ENCODE peak calls at places on chromosome X, in four cellular contexts. G is GM12878, N is HCT116, X is H1. A is an unnamed sample. For H4K20me1, the result is how much of the 10 kb centered on the place peaks cover.

GRCh38 chrX:19864736-19865135 is 22.7 kb downstream of the SH3KBP1 start:
- DNase-seq in G (no peak), N (no peak), X (no peak), A (no peak)

GRCh38 chrX:120365320-120365719 is 3.4 kb downstream of the ATP1B4 start:
- DNase-seq in G (no peak), N (no peak), X (no peak), A (peak)

GRCh38 chrX:83593634-83594294 is 85.7 kb downstream of the POU3F4 start:
- DNase-seq in G (no peak), N (no peak), X (no peak), A (no peak)

GRCh38 chrX:17597836-17598434 is 139.4 kb upstream of the SCML1 start:
- DNase-seq in G (no peak), N (no peak), X (no peak), A (no peak)

GRCh38 chrX:120549483-120550452 is 11.0 kb downstream of the CUL4B start:
- DNase-seq in G (no peak), N (peak), X (no peak), A (no peak)

GRCh38 chrX:30280428-30280827 is 28.8 kb downstream of the NR0B1 start:
- DNase-seq in G (no peak), N (no peak), X (no peak), A (no peak)

GRCh38 chrX:110346681-110347080 is 12.0 kb upstream of the RTL9 start:
- DNase-seq in G (no peak), N (no peak), X (no peak), A (peak)

GRCh38 chrX:133250184-133251080 is 32.3 kb upstream of the TFDP3 start:
- DNase-seq in G (no peak), N (no peak), X (no peak), A (no peak)

GRCh38 chrX:8139713-8140112 is 31.4 kb downstream of the VCX2 start:
- DNase-seq in G (no peak), N (no peak), X (no peak), A (no peak)

GRCh38 chrX:150372756-150373155 is 9.6 kb downstream of the MAMLD1 start:
- DNase-seq in G (no peak), N (no peak), X (no peak), A (no peak)

GRCh38 chrX:109270580-109271484 is 211.1 kb downstream of the GUCY2F start:
- DNase-seq in G (peak), N (peak), X (no peak), A (no peak)

GRCh38 chrX:104668550-104668949 is 102.6 kb downstream of the IL1RAPL2 start:
- DNase-seq in G (no peak), N (no peak), X (no peak), A (peak)

GRCh38 chrX:53795583-53795982 is 109.1 kb upstream of the HUWE1 start:
- DNase-seq in G (no peak), N (no peak), X (no peak), A (peak)

GRCh38 chrX:81857192-81857591 is 655.3 kb downstream of the SH3BGRL start:
- DNase-seq in G (no peak), N (no peak), X (no peak), A (no peak)

GRCh38 chrX:31590581-31591113 is 518.8 kb upstream of the FTHL17 start:
- DNase-seq in G (no peak), N (no peak), X (no peak), A (no peak)

GRCh38 chrX:124232523-124233201 is 99.8 kb upstream of the TEX13D start:
- DNase-seq in G (no peak), N (no peak), X (no peak), A (peak)

GRCh38 chrX:38804481-38805293 is 3.4 kb downstream of the MID1IP1 start:
- DNase-seq in G (no peak), N (no peak), X (no peak), A (peak)

GRCh38 chrX:133335027-133335426 is 80.3 kb downstream of the GPC4 start:
- DNase-seq in G (no peak), N (no peak), X (no peak), A (peak)

GRCh38 chrX:19725545-19726102 is 161.8 kb downstream of the SH3KBP1 start:
- DNase-seq in G (no peak), N (no peak), X (no peak), A (no peak)

GRCh38 chrX:152480269-152481212 is 29.4 kb upstream of the GABRA3 start:
- DNase-seq in G (no peak), N (no peak), X (no peak), A (peak)

GRCh38 chrX:19343462-19344206 is at the start of gene PDHA1:
- DNase-seq in G (peak), N (peak), X (peak), A (peak)

GRCh38 chrX:40157228-40158035 is 59.7 kb upstream of the BCOR start:
- DNase-seq in G (no peak), N (no peak), X (no peak), A (peak)

GRCh38 chrX:102684772-102685520 is 27.3 kb upstream of the GPRASP2 start:
- DNase-seq in G (peak), N (no peak), X (no peak), A (no peak)

GRCh38 chrX:129522184-129523059 is 868 bp downstream of the SMARCA1 start:
- DNase-seq in G (no peak), N (peak), X (no peak), A (peak)

GRCh38 chrX:68584221-68584620 is 63.2 kb upstream of the STARD8 start:
- DNase-seq in G (no peak), N (no peak), X (no peak), A (no peak)

GRCh38 chrX:2767631-2768455 is 16.0 kb downstream of the XG start:
- DNase-seq in G (no peak), N (peak), X (no peak), A (peak)

GRCh38 chrX:47366051-47366722 is 4.2 kb upstream of the ZNF157 start:
- DNase-seq in G (peak), N (no peak), X (peak), A (peak)

GRCh38 chrX:118536687-118537461 is 41.3 kb downstream of the DOCK11 start:
- DNase-seq in G (peak), N (no peak), X (no peak), A (peak)

GRCh38 chrX:136607236-136607635 is 40.7 kb upstream of the CD40LG start:
- DNase-seq in G (no peak), N (no peak), X (no peak), A (no peak)

GRCh38 chrX:76427560-76428242 is at the start of gene MAGEE1:
- DNase-seq in G (peak), N (peak), X (no peak), A (peak)

GRCh38 chrX:3576886-3577516 is 136.4 kb downstream of the PRKX start:
- DNase-seq in G (no peak), N (no peak), X (no peak), A (no peak)

GRCh38 chrX:13044441-13044840 is at the start of gene FAM9C:
- DNase-seq in G (no peak), N (no peak), X (no peak), A (no peak)

GRCh38 chrX:25597561-25597960 is 540.6 kb upstream of the MAGEB18 start:
- DNase-seq in G (no peak), N (no peak), X (no peak), A (no peak)

GRCh38 chrX:24371391-24371972 is 11.0 kb downstream of the SUPT20HL1 start:
- DNase-seq in G (peak), N (peak), X (no peak), A (peak)

GRCh38 chrX:7606253-7606652 is 236.7 kb upstream of the VCX start:
- DNase-seq in G (no peak), N (no peak), X (no peak), A (no peak)

GRCh38 chrX:15602761-15603160 is 2.0 kb upstream of the ACE2 start:
- DNase-seq in G (no peak), N (no peak), X (no peak), A (no peak)

GRCh38 chrX:15605233-15605632 is 4.5 kb upstream of the ACE2 start:
- DNase-seq in G (no peak), N (no peak), X (no peak), A (no peak)

GRCh38 chrX:15601932-15602331 is 1.2 kb upstream of the ACE2 start:
- DNase-seq in G (no peak), N (no peak), X (no peak), A (no peak)

GRCh38 chrX:15606064-15606590 is 5.4 kb upstream of the ACE2 start:
- DNase-seq in G (no peak), N (no peak), X (no peak), A (no peak)

DNA sequence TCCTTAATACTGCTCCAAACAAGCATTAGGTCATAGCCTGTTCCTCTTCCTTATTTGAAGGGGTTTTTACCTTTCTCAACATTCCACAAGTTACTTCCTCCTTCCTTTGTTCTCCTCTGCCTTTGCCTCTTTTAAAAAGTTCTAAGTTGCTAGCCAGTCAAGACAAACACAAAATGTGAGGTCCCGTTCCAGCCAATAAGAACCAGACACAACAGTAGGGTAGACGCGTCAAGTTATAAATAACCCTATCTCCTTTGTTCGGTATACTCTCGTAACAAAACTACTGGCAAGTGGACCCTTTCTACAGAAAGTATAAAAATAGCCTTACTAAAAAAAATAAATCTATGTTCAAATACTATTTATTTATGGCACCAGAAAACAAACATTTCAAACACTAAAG is 6.3 kb upstream of the ACE2 start:
- DNase-seq in G (no peak), N (no peak), X (no peak), A (no peak)
- H3K4me2 ChIP-seq in G (no peak), N (no peak), X (no peak), A (no peak)

DNA sequence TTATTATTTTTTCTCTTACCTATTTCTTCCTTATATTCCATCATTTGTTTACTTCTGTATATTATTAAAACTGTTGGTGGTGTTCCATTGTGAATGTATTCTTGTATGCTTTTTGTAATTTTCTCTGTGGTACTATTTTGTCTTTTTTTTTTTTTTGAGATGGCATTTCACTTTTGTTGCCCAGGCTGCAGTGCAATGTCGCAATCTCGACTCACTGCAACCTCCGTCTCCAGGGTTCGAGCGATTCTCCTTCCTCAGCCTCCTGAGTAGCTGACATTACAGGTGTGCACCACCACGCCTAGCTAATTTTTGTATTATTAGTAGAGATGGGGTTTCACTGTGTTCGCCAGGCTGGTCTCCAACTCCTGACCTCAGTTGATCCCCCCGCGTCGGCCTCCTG is 8.6 kb downstream of the KDM6A start:
- DNase-seq in G (no peak), N (no peak), X (no peak), A (no peak)
- H4K20me1 ChIP-seq in G (under half), N (under half), X (under half), A (under half)

DNA sequence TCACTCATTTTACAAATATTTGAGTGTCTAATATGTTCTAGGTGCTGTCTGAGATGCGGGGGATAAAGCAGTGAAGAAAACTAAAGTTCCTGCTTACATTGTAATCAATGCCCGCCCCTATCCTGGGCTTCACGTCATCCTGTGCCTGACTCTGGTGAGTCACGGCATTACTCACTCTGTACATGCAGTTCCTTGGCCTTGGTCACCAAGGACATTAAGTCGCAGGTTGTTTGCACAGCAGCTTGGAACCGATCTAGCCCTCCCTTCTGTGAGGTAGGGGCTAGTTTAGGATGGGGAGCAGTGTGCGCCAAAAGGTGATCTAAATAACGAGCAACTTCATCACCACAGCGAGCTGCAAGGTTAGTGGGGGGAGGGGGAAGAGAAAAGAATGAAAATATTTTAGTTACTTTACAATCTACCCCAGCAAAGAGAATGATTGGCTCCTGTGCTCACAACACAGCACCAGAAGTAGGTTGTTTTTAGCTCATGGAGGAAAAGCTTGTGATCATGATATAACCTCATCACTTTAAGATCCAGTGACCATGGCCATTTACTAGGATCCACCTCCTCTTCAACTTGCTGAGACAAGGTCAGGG is 48.0 kb upstream of the HDAC8 start:
- DNase-seq in G (no peak), N (peak), X (no peak), A (peak)
- TF ChIP-seq POLR2AphosphoS5 in G (no peak), N (peak), X (no peak), A (no peak)

GRCh38 chrX:41478397-41478911 is 31.3 kb downstream of the NYX start:
- DNase-seq in G (no peak), N (no peak), X (no peak), A (peak)

GRCh38 chrX:41473936-41474725 is 27.0 kb downstream of the NYX start:
- DNase-seq in G (no peak), N (no peak), X (no peak), A (no peak)

GRCh38 chrX:41475166-41475565 is 28.0 kb downstream of the NYX start:
- DNase-seq in G (no peak), N (no peak), X (no peak), A (peak)

GRCh38 chrX:41474726-41475100 is 27.6 kb downstream of the NYX start:
- DNase-seq in G (no peak), N (no peak), X (no peak), A (peak)

DNA sequence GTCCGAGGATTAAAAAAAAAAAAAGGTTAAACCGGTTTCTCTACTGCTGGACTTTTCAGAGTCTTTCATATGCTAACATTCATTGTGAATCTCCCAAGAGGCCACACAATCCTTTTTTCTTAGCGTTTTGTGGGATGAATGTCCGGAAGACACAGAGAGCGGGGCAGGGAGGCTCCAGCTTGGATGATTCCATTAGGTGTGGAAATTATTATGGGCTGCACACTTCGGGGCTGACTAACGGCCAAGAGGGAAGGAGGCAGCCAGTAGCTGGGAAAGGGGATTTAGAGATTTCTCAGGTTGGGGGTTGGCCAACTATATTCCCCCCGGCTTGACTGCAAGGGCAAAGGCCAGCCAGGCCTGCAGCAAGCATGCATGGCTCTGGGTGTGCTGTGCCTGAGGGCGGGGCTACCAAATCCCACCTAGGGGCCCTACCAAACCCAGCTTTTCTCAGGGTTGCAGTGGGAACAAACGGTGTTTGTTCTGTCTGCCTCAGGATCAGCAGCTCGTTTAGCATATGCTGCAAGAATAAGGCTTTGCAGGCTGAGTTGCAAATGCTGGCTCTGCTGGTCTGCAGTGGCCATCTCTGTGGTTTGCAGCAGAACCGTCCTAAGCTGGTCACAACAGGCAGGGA is 28.6 kb downstream of the NYX start:
- DNase-seq in G (no peak), N (no peak), X (no peak), A (peak)
- H3K4me2 ChIP-seq in G (no peak), N (no peak), X (peak), A (peak)

GRCh38 chrX:63652086-63652775 is 132.8 kb downstream of the ARHGEF9 start:
- DNase-seq in G (no peak), N (no peak), X (no peak), A (no peak)
- H4K20me1 ChIP-seq in G (under half), N (under half), X (under half), A (under half)

GRCh38 chrX:101051549-101052302 is at the start of gene TRMT2B:
- DNase-seq in G (peak), N (peak), X (peak), A (peak)
- TF ChIP-seq POLR2AphosphoS5 in G (peak), N (peak), X (peak), A (no peak)

DNA sequence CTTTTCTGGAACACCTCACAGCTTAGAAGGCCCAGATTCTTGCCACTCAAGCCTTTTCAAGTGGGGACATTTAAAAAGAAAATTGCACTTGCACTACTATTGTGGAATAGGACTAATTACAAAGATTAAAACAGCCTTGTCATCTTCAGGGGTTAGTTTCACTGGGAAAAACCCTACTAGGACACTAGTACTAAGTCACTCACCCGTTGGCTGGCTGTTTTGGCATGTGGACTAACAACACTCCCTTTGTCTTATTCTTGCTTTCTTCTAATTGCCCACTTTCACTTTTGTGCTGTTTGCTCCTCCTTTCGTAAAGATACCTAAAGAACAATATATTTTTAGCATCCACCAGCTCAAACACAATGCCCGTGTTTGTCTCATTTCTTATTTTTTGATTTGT is 200.9 kb upstream of the MID1 start:
- DNase-seq in G (peak), N (no peak), X (no peak), A (no peak)
- H3K4me2 ChIP-seq in G (no peak), N (no peak), X (no peak), A (no peak)

GRCh38 chrX:153955451-153955732 is 10.9 kb upstream of the RENBP start:
- DNase-seq in G (no peak), N (no peak), X (no peak), A (no peak)
- H4K20me1 ChIP-seq in G (under half), N (under half), X (under half), A (under half)

DNA sequence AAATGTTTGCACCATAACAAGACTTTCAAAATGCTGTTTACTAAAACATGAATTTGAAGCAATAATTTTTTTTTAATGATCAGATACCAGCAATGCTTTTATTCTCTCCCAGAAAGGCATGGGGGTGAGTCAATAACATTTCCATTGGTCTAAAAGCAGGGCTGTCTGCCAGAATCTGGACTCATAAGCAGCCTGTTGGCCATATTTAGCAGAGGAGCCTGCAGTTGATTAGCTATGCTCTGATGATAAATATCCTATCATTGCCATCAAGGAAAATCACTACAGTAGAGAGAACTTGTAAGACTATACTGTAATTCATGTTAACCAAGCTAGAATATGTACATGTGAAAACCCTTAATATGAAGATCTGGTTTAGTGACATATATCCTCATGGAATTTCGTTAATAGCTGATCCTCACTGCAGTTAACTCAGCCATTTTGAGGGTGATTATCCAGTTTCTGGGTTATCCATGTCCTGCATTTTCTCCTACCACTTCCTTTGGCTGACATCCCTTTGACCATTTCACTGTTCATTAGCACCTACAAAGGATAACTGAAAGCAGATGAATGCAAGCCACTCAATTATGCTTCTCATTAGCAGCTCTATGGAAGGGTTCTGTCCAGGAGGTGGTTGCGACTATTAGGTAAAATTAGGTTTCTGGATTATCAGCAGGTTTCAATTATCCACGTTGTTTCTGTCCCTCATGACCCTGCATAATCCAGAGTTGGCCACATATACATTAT is 72.9 kb upstream of the DIAPH2 start:
- DNase-seq in G (no peak), N (no peak), X (no peak), A (no peak)
- TF ChIP-seq POLR2AphosphoS5 in G (no peak), N (no peak), X (no peak), A (no peak)

A was measured in GM23338.